ENCODE peak calls at places on chromosome 9, in four cellular contexts. W is A549, V is ovary, O is tibial nerve. X is an unnamed sample.

GRCh38 chr9:135241381-135242380 is 154.2 kb downstream of the OLFM1 start:
- DNase-seq in W (no peak), V (no peak), O (no peak), X (no peak)

GRCh38 chr9:81424431-81424830 is 264.9 kb downstream of the TLE1 start:
- DNase-seq in W (no peak), V (no peak), O (no peak), X (no peak)

GRCh38 chr9:18379073-18379811 is 94.7 kb upstream of the ADAMTSL1 start:
- DNase-seq in W (no peak), V (no peak), O (no peak), X (no peak)

GRCh38 chr9:131585375-131585774 is 40.1 kb downstream of the PRRT1B start:
- DNase-seq in W (no peak), V (no peak), O (no peak), X (no peak)

GRCh38 chr9:88291056-88291455 is 97.2 kb upstream of the SPIN1 start:
- DNase-seq in W (no peak), V (no peak), O (no peak), X (no peak)

GRCh38 chr9:83132768-83133167 is 69.8 kb upstream of the RASEF start:
- DNase-seq in W (no peak), V (no peak), O (no peak), X (no peak)

GRCh38 chr9:99101812-99102211 is 3.1 kb upstream of the TGFBR1 start:
- DNase-seq in W (no peak), V (no peak), O (no peak), X (no peak)

GRCh38 chr9:131275332-131276106 is 791 bp downstream of the FAM78A start:
- DNase-seq in W (no peak), V (no peak), O (no peak), X (no peak)

GRCh38 chr9:36189978-36190377 is 743 bp upstream of the CLTA start:
- DNase-seq in W (peak; percentile 28), V (no peak), O (no peak), X (no peak)

GRCh38 chr9:121283856-121284732 is 16.1 kb downstream of the GSN start:
- DNase-seq in W (no peak), V (peak; percentile 18), O (no peak), X (no peak)

GRCh38 chr9:136837146-136837855 is 5.0 kb upstream of the AJM1 start:
- DNase-seq in W (no peak), V (no peak), O (no peak), X (no peak)

GRCh38 chr9:136839229-136840139 is 2.8 kb upstream of the AJM1 start:
- DNase-seq in W (no peak), V (no peak), O (no peak), X (no peak)

GRCh38 chr9:136840877-136841645 is 1.2 kb upstream of the AJM1 start:
- DNase-seq in W (no peak), V (no peak), O (no peak), X (peak; percentile 93)

GRCh38 chr9:136838314-136839228 is 3.7 kb upstream of the AJM1 start:
- DNase-seq in W (no peak), V (no peak), O (no peak), X (no peak)

DNA sequence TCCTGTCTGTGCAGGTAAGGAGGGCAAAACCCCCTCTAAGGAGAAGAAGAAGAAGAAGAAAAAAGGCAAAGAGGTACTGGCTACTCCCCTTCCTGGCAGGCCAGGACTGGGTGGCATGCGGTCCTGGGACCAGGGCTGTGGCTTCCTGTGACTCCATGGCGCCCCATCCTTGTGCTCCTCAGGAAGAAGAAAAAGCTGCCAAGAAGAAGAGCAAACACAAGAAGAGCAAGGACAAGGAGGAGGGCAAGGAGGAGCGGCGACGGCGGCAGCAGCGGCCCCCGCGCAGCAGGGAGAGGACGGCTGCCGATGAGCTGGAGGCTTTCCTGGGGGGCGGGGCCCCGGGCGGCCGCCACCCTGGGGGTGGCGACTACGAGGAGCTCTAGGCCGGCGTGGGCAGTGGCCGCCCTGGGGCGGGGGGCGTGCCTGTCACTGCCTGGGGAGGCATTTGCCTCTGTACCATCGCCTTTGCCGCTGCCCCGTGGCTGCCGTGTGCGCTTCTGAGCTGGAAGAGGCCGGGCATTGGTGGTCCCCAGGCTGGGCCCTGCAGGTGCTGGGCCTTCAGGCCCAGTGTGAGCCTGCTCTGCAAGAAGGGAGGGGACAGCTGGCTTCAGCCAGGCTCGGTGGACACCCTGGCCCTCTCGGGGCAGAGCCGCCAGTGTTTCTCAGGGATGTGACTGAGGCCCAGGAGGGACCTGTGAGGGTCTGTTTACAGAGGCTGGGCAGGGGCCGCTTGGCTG is 2.0 kb upstream of the AJM1 start:
- DNase-seq in W (no peak), V (no peak), O (no peak), X (no peak)
- TF ChIP-seq POLR2A in W (no peak), V (no peak), O (no peak), X (no peak)

DNA sequence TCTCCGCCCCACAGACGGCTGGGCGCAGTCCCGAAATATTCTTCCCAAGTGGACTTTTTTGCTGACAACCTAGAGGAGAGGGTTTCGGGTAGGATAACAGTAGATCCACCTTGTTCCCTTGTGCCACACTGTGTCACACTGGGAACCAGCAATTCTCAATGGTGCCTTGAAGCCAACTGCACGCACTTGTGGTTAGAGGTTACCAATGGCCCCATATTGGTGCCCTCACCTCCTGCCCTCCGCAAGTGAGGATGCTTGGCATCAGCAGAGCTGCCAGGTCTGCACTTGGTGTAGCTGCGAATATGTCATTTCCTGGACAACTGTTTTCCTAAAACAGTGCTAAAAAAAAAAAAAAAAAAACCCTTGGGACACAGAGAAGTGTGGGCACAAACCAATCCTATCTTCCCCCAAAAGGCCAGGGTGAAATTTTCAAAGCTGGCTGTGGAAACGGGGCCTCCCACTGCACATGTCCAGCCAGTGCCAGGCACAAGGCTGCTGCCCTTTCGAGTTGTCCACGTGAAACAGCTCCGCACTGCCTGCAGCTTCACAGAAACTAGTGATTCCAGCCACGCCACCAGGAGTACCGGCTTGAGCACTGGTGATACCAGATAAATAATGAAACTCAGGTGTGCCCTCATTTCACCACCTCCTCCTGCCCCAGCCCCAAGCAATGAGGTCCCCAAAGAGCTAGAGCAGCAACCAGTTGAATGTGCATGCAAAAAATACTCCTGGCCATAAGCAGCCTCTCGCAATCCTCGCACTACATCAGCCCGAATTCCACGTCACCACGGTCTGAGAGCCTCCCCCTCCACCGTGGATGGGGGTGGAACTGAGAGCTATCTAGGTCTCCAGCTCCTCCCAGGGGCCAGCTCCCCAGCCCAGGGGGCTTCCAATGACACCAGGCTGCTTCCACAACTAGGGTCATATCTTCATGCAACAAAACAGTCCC is 51.2 kb downstream of the USP20 start:
- DNase-seq in W (no peak), V (no peak), O (no peak), X (no peak)
- TF ChIP-seq POLR2A in W (no peak), V (no peak), O (no peak), X (no peak)

DNA sequence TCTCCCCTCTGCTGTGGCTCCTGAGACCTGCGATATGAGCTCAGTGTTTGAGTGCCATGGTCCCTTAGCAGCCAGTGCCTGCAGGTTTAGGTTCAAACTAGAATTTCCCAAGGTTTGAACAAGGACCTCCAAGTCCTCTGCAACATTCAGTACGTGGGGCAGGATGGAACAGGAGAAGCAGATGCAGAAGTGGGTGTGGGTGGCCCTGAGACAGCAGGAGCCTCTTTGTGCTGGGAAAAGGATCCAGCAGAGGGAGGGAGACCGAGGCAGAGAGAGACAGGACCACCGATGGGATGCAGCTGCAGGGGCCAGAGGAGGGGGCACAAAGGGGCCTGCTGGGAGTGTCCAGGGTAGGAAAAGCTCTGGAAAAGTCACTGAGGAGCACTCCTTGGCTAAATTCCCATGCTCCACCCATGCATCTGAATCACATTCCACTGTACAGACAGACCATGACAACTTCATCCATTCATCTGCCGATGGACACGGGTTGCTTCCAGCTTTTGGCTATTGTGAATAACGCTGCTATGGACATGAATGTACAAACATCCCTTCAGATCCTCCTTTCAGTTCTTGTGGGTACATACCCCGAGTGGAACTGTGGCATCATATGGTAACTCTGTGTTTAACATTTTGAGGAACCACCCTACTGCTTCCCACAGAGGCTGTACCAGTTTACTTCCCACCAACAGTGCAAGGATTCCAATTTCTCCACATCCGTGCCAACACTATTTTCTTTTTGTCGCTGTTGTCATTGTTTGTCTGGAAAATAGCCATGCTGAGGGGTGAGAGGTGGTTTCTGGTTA is 26.7 kb upstream of the SUSD3 start:
- DNase-seq in W (no peak), V (no peak), O (no peak), X (no peak)
- TF ChIP-seq POLR2A in W (no peak), V (no peak), O (no peak), X (no peak)

GRCh38 chr9:136792321-136793062 is 1.3 kb downstream of the TMEM141 start:
- DNase-seq in W (no peak), V (no peak), O (no peak), X (no peak)

GRCh38 chr9:136791466-136792276 is 527 bp downstream of the TMEM141 start:
- DNase-seq in W (no peak), V (peak; percentile 69), O (peak; percentile 42), X (peak; percentile 57)

GRCh38 chr9:136789523-136789937 is 1.6 kb upstream of the TMEM141 start:
- DNase-seq in W (no peak), V (no peak), O (no peak), X (no peak)

GRCh38 chr9:136793063-136793946 is 2.2 kb downstream of the TMEM141 start:
- DNase-seq in W (no peak), V (no peak), O (no peak), X (no peak)

DNA sequence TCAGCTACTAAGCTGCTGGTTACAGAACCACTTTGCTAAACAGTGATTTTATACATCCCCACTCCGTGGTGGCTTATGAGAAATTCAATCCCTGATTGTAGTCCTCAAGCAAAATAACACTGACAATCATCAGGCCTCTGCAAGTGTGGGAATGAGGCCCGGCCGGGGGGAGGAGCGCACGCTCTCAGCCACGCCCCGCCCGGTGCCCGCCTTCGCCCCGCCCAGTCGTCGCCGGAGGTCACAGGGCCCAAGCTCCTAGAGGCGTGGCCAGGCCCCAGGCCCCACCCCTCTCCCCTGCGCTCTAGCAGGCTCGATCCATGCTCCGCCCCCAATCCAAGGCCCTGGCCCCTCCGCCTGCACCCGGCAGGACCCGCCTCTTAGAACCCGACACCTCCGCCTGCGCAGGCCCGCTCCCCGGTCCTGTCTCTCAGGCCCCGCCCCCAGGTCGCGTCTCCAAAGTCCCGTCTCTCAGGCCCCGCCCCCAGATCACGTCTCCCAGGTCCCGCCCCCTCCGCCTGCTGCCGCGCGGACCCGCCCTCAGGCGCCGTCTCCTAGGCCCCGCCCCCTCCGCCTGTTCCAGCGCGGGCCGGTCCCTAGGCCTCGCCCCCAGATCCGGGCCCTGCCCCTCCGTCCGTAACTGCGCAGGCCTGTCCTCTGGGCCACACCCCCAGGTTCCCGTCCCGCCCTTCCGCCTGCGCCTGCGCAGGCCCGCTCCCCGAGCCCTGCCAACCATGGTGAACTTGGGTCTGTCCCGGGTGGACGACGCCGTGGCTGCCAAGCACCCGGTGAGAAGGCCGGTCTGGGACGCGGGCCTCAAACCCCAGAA is at the start of gene TMEM141:
- DNase-seq in W (peak; percentile 90), V (peak; percentile 100), O (peak; percentile 100), X (peak; percentile 99)
- TF ChIP-seq POLR2A in W (peak; percentile 75), V (peak; percentile 36), O (peak; percentile 16), X (peak; percentile 86)

GRCh38 chr9:71766663-71767062 is 1.6 kb downstream of the CEMIP2 start:
- DNase-seq in W (no peak), V (no peak), O (no peak), X (no peak)
- TF ChIP-seq POLR2A in W (no peak), V (no peak), O (no peak), X (no peak)

GRCh38 chr9:137814841-137815240 is 62.7 kb upstream of the CACNA1B start:
- DNase-seq in W (no peak), V (no peak), O (no peak), X (no peak)
- TF ChIP-seq POLR2A in W (no peak), V (no peak), O (no peak), X (no peak)

X was measured in H54.